ENCODE peak calls at places on chromosomes 16 and 17, in eight cellular contexts. S is breast epithelium, Z is ovary, P is IMR-90, Y is A549, N is stomach, F is heart left ventricle, U is HCT116. W is an unnamed sample.

GRCh38 chr17:63446218-63446980 is at the start of gene CYB561:
- DNase-seq in S (peak), Z (peak), P (peak), Y (peak), N (peak), F (peak), U (peak), W (peak)

GRCh38 chr17:41390411-41390938 is 6.9 kb downstream of the KRT31 start:
- DNase-seq in S (no peak), Z (no peak), P (no peak), Y (no peak), N (no peak), F (no peak), U (no peak), W (no peak)

GRCh38 chr17:41147531-41148204 is 2.0 kb downstream of the KRTAP4-5 start:
- DNase-seq in S (no peak), Z (no peak), P (no peak), Y (no peak), N (no peak), F (no peak), U (no peak), W (no peak)

GRCh38 chr17:19768046-19768782 is 20.1 kb upstream of the ALDH3A1 start:
- DNase-seq in S (no peak), Z (no peak), P (no peak), Y (no peak), N (no peak), F (no peak), U (no peak), W (no peak)

GRCh38 chr17:38608648-38609047 is 2.9 kb upstream of the SRCIN1 start:
- DNase-seq in S (peak), Z (no peak), P (no peak), Y (no peak), N (peak), F (no peak), U (no peak), W (no peak)

GRCh38 chr17:12618557-12618956 is 47.1 kb upstream of the MYOCD start:
- DNase-seq in S (no peak), Z (no peak), P (peak), Y (no peak), N (no peak), F (no peak), U (no peak), W (no peak)

GRCh38 chr16:12239226-12239625 is 262.7 kb downstream of the SNX29 start:
- DNase-seq in S (no peak), Z (no peak), P (no peak), Y (no peak), N (no peak), F (no peak), U (no peak), W (no peak)

GRCh38 chr17:35914354-35914753 is 16.2 kb downstream of the RDM1 start:
- DNase-seq in S (no peak), Z (no peak), P (no peak), Y (no peak), N (no peak), F (no peak), U (no peak), W (no peak)

GRCh38 chr16:87860553-87861299 is 8.6 kb downstream of the SLC7A5 start:
- DNase-seq in S (no peak), Z (no peak), P (peak), Y (peak), N (no peak), F (no peak), U (no peak), W (no peak)

GRCh38 chr16:743794-744500 is 3.1 kb upstream of the CIAO3 start:
- DNase-seq in S (no peak), Z (no peak), P (no peak), Y (no peak), N (no peak), F (no peak), U (no peak), W (no peak)

GRCh38 chr17:65071861-65072260 is 15.3 kb upstream of the GNA13 start:
- DNase-seq in S (no peak), Z (no peak), P (peak), Y (peak), N (no peak), F (no peak), U (no peak), W (no peak)

GRCh38 chr17:33140413-33141099 is 148.9 kb downstream of the SPACA3 start:
- DNase-seq in S (no peak), Z (no peak), P (no peak), Y (no peak), N (no peak), F (no peak), U (no peak), W (no peak)

GRCh38 chr17:1959871-1960569 is 65.1 kb downstream of the RTN4RL1 start:
- DNase-seq in S (no peak), Z (peak), P (peak), Y (no peak), N (no peak), F (no peak), U (no peak), W (peak)

GRCh38 chr17:83076930-83077329 is 2.5 kb upstream of the METRNL start:
- DNase-seq in S (no peak), Z (no peak), P (no peak), Y (no peak), N (no peak), F (no peak), U (no peak), W (no peak)

GRCh38 chr17:69760562-69760961 is 314.5 kb upstream of the KCNJ16 start:
- DNase-seq in S (no peak), Z (no peak), P (no peak), Y (no peak), N (no peak), F (no peak), U (no peak), W (no peak)

GRCh38 chr17:76543482-76544122 is 3.8 kb downstream of the PRCD start:
- DNase-seq in S (no peak), Z (no peak), P (no peak), Y (no peak), N (no peak), F (peak), U (no peak), W (no peak)

GRCh38 chr17:57898487-57899311 is 48.9 kb upstream of the MRPS23 start:
- DNase-seq in S (no peak), Z (peak), P (peak), Y (no peak), N (peak), F (peak), U (no peak), W (no peak)

GRCh38 chr17:340074-340473 is 12.5 kb downstream of the RPH3AL start:
- DNase-seq in S (peak), Z (no peak), P (no peak), Y (no peak), N (no peak), F (no peak), U (no peak), W (no peak)

GRCh38 chr17:69269174-69269998 is 40.8 kb upstream of the ABCA10 start:
- DNase-seq in S (no peak), Z (no peak), P (peak), Y (no peak), N (no peak), F (no peak), U (no peak), W (no peak)

GRCh38 chr17:42405963-42406495 is 17.0 kb downstream of the CAVIN1 start:
- DNase-seq in S (peak), Z (peak), P (peak), Y (peak), N (peak), F (peak), U (no peak), W (peak)

GRCh38 chr17:33227911-33228310 is 65.2 kb downstream of the ASIC2 start:
- DNase-seq in S (no peak), Z (no peak), P (no peak), Y (no peak), N (no peak), F (no peak), U (no peak), W (no peak)

GRCh38 chr16:73711441-73712080 is 585.1 kb upstream of the PSMD7 start:
- DNase-seq in S (no peak), Z (no peak), P (no peak), Y (no peak), N (no peak), F (no peak), U (no peak), W (no peak)

GRCh38 chr17:40903129-40903847 is 18.2 kb upstream of the KRT20 start:
- DNase-seq in S (no peak), Z (no peak), P (peak), Y (peak), N (peak), F (no peak), U (peak), W (no peak)

GRCh38 chr16:3740186-3740585 is 22.9 kb upstream of the TRAP1 start:
- DNase-seq in S (peak), Z (no peak), P (no peak), Y (no peak), N (no peak), F (no peak), U (no peak), W (no peak)

GRCh38 chr16:85935957-85936760 is 37.2 kb downstream of the IRF8 start:
- DNase-seq in S (no peak), Z (no peak), P (no peak), Y (no peak), N (no peak), F (no peak), U (no peak), W (no peak)

GRCh38 chr16:68229431-68230175 is 6.3 kb downstream of the ESRP2 start:
- DNase-seq in S (no peak), Z (peak), P (peak), Y (peak), N (peak), F (no peak), U (no peak), W (peak)

GRCh38 chr17:67049025-67049739 is 4.8 kb downstream of the CACNG1 start:
- DNase-seq in S (no peak), Z (no peak), P (no peak), Y (no peak), N (no peak), F (no peak), U (no peak), W (no peak)

GRCh38 chr17:78716292-78716691 is 65.8 kb downstream of the CYTH1 start:
- DNase-seq in S (no peak), Z (no peak), P (no peak), Y (no peak), N (no peak), F (no peak), U (no peak), W (no peak)

GRCh38 chr16:78249056-78249455 is 149.6 kb downstream of the WWOX start:
- DNase-seq in S (no peak), Z (no peak), P (no peak), Y (no peak), N (peak), F (peak), U (no peak), W (no peak)

GRCh38 chr17:18213666-18214270 is 11.7 kb upstream of the LLGL1 start:
- DNase-seq in S (no peak), Z (no peak), P (no peak), Y (no peak), N (no peak), F (no peak), U (no peak), W (no peak)

GRCh38 chr16:12426122-12426521 is 377.6 kb downstream of the CPPED1 start:
- DNase-seq in S (no peak), Z (no peak), P (peak), Y (no peak), N (no peak), F (no peak), U (no peak), W (no peak)

GRCh38 chr17:8315740-8316217 is 5.7 kb downstream of the ARHGEF15 start:
- DNase-seq in S (no peak), Z (no peak), P (no peak), Y (no peak), N (no peak), F (no peak), U (no peak), W (no peak)

GRCh38 chr16:55333690-55334089 is 9.7 kb downstream of the IRX6 start:
- DNase-seq in S (no peak), Z (no peak), P (no peak), Y (no peak), N (no peak), F (no peak), U (no peak), W (no peak)

GRCh38 chr16:30053376-30054015 is 12.1 kb upstream of the ALDOA start:
- DNase-seq in S (no peak), Z (no peak), P (peak), Y (no peak), N (no peak), F (no peak), U (no peak), W (no peak)

GRCh38 chr16:30051518-30051917 is 14.0 kb upstream of the ALDOA start:
- DNase-seq in S (no peak), Z (no peak), P (peak), Y (no peak), N (no peak), F (no peak), U (no peak), W (no peak)

GRCh38 chr16:30054451-30054850 is 11.1 kb upstream of the ALDOA start:
- DNase-seq in S (no peak), Z (no peak), P (no peak), Y (no peak), N (no peak), F (no peak), U (no peak), W (no peak)

GRCh38 chr16:30054959-30055553 is 10.5 kb upstream of the ALDOA start:
- DNase-seq in S (peak), Z (no peak), P (no peak), Y (peak), N (peak), F (no peak), U (no peak), W (no peak)

DNA sequence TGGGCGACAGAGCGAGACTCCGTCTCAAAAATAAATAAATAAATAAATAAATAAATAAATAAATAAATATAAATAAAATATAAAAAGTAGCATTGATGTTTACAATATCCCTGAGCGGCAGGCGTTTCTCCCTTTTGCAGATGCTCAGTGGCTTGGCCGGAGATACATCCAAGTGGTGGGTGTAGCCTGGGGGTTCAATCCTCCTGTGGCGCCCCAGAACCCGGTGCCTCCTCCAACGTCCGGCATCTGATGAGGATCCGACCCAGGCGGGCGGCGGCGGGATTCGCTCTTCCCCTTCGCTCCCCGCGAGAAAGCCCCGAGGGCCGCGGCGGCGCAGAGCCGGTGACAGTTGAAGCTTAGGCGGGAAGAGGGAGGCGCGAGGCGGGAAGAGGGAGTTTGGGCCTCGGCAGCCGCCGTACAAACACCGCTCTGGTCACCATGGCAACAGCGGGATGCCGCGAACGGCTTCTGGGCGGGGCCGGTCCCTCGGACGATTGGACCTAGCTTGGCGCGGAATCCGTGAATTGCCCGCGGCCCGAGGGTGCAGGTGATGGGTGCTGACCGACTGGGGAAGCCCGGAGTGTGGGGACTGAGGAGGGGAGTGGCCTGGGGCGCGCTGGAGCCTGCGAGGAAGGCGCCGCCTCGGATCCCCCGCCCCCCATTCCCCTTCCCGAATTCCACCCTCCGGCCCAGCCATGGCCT is 12.7 kb upstream of the ALDOA start:
- DNase-seq in S (peak), Z (peak), P (peak), Y (peak), N (peak), F (peak), U (peak), W (peak)
- TF ChIP-seq POLR2A in S (no peak), Z (no peak), P (no peak), Y (no peak), N (no peak), F (no peak), U (no peak), W (no peak)

GRCh38 chr16:19933740-19934139 is 49.1 kb upstream of the GPRC5B start:
- DNase-seq in S (no peak), Z (no peak), P (no peak), Y (no peak), N (no peak), F (no peak), U (no peak), W (no peak)
- TF ChIP-seq CTCF in S (no peak), Z (no peak), P (no peak), Y (no peak), N (no peak), F (no peak), U (no peak), W (no peak)

DNA sequence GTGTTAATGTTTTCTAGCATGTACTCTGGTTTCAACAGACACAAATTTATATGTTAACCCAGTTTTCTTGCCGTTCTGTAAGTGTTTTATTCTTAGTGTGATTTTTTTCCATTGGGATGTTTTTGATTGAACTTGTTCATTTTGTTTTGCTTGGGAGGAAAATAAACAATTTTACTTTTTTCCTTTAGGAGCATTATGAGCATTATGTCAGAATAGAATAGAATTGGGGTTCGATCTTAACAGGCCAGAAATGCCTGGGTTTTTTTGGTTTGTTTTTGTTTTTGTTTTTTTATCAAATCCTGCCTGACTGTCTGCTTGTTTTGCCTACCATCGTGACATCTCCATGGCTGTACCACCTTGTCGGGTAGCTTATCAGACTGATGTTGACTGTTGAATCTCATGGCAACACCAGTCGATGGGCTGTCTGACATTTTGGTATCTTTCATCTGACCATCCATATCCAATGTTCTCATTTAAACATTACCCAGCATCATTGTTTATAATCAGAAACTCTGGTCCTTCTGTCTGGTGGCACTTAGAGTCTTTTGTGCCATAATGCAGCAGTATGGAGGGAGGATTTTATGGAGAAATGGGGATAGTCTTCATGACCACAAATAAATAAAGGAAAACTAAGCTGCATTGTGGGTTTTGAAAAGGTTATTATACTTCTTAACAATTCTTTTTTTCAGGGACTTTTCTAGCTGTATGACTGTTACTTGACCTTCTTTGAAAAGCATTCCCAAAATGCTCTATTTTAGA is 51.7 kb downstream of the TUBD1 start:
- DNase-seq in S (no peak), Z (no peak), P (peak), Y (no peak), N (no peak), F (no peak), U (no peak), W (no peak)
- TF ChIP-seq POLR2A in S (peak), Z (no peak), P (peak), Y (no peak), N (no peak), F (no peak), U (peak), W (no peak)

GRCh38 chr17:30720013-30720471 is 104.5 kb downstream of the CRLF3 start:
- DNase-seq in S (peak), Z (peak), P (no peak), Y (no peak), N (peak), F (no peak), U (no peak), W (no peak)

GRCh38 chr17:30717290-30718098 is 107.0 kb downstream of the CRLF3 start:
- DNase-seq in S (peak), Z (no peak), P (no peak), Y (no peak), N (no peak), F (no peak), U (no peak), W (no peak)

DNA sequence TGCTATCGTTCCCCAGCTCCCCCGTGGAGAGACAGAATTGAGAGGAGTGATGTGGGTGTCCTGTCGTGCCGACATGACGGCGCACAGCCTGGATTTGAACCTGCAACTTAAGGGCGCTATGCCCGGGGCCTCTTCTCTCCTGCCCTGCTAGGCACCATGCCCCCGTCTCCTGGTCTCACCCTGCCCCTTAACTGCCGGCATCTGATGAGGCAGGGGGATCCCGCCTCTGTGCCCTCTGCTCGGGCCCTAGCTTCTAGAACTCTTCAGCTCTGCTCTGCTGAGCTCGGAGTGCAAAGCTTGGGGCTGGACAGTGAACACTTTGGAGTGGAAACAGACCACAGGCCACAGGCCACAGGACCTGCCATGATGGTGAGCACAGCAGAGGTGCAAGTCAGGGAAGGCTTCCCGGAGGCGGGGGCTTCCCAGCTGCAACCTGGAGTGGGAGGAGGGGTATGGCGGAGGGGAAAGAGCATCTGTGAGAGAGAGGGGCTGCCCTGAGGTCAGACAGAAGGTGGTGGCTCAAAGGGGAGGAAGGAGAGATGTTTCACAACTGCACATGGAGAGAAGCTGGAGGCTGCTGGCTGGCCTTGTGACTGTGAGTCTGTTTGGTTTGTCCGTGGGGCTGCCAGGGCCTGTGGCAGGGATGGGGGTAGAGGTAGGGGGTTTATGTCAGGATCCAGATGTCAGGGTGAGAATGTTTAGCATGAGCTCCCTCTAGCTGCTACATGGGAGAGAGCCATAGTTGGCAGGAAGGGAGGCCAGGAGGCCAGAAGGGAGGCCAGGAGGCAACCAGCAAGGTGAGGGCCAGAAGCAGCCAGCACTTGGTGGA is 107.8 kb downstream of the CRLF3 start:
- DNase-seq in S (no peak), Z (no peak), P (peak), Y (no peak), N (no peak), F (no peak), U (no peak), W (no peak)
- TF ChIP-seq CTCF in S (no peak), Z (no peak), P (peak), Y (peak), N (no peak), F (no peak), U (no peak), W (no peak)

GRCh38 chr16:15434425-15435215 is at the start of gene BMERB1:
- DNase-seq in S (peak), Z (peak), P (peak), Y (peak), N (peak), F (peak), U (peak), W (peak)
- TF ChIP-seq POLR2A in S (no peak), Z (peak), P (peak), Y (peak), N (no peak), F (no peak), U (no peak), W (peak)